ENCODE peak calls at places on chromosomes 4 and X, in six cellular contexts. V is GM13977, F is OCI-LY7, Y is BJ, M is GM10248, N is pancreas. S is an unnamed sample.
A peak's percentile ranks its signal among the peaks of the same experiment; 100 is the strongest.

GRCh38 chr4:154908168-154908567 is 127.1 kb downstream of the RBM46 start:
- DNase-seq in F (no peak), N (no peak), M (no peak), V (no peak), Y (no peak), S (no peak)

GRCh38 chrX:129759576-129760061 is 20.1 kb upstream of the SASH3 start:
- DNase-seq in Y (peak; percentile 21), M (no peak), F (no peak), V (no peak), N (no peak), S (no peak)

GRCh38 chrX:46602468-46603102 is 29.0 kb downstream of the CHST7 start:
- DNase-seq in F (no peak), N (no peak), Y (no peak), V (no peak), M (no peak), S (no peak)

GRCh38 chr4:173735585-173735984 is 205.6 kb upstream of the HAND2 start:
- DNase-seq in V (no peak), M (no peak), F (no peak), N (no peak), Y (no peak), S (no peak)

GRCh38 chr4:140296871-140297570 is 76.4 kb upstream of the SCOC start:
- DNase-seq in V (no peak), Y (no peak), N (no peak), M (no peak), F (no peak), S (no peak)

GRCh38 chr4:177105526-177105925 is 204.1 kb upstream of the NEIL3 start:
- DNase-seq in V (no peak), F (no peak), N (no peak), Y (peak; percentile 79), M (no peak), S (no peak)

GRCh38 chr4:146192060-146192459 is 16.5 kb downstream of the LSM6 start:
- DNase-seq in M (no peak), V (no peak), F (no peak), N (no peak), Y (no peak), S (no peak)

GRCh38 chr4:25107827-25108516 is 52.3 kb downstream of the SEPSECS start:
- DNase-seq in M (peak; percentile 8), F (no peak), Y (no peak), V (no peak), N (no peak), S (no peak)

GRCh38 chrX:72621163-72621562 is 48.5 kb upstream of the HDAC8 start:
- DNase-seq in Y (no peak), N (no peak), M (no peak), F (no peak), V (no peak), S (no peak)

GRCh38 chr4:167779864-167780263 is 312.5 kb upstream of the ANXA10 start:
- DNase-seq in M (no peak), V (no peak), Y (no peak), N (no peak), F (no peak), S (no peak)

GRCh38 chr4:24382381-24382780 is 202.0 kb downstream of the DHX15 start:
- DNase-seq in N (no peak), F (no peak), M (no peak), Y (no peak), V (no peak), S (peak; percentile 4)

GRCh38 chrX:18394477-18394876 is 30.9 kb upstream of the CDKL5 start:
- DNase-seq in M (no peak), N (no peak), F (no peak), V (no peak), Y (no peak), S (no peak)

GRCh38 chr4:110361921-110362320 is 114.0 kb upstream of the ENPEP start:
- DNase-seq in M (no peak), V (no peak), Y (no peak), F (no peak), N (no peak), S (no peak)

GRCh38 chrX:110056419-110056818 is 53.5 kb downstream of the TMEM164 start:
- DNase-seq in F (no peak), Y (no peak), N (no peak), V (no peak), M (no peak), S (no peak)

GRCh38 chrX:100975212-100975611 is 5.7 kb downstream of the ARL13A start:
- DNase-seq in M (no peak), N (no peak), F (no peak), Y (no peak), V (no peak), S (no peak)

GRCh38 chr4:186689476-186689875 is 34.2 kb downstream of the FAT1 start:
- DNase-seq in M (no peak), F (no peak), N (no peak), V (no peak), Y (no peak), S (no peak)

GRCh38 chr4:85475631-85476233 is 782 bp downstream of the ARHGAP24 start:
- DNase-seq in V (no peak), Y (no peak), F (no peak), N (peak; percentile 47), M (no peak), S (no peak)

GRCh38 chr4:83866821-83867220 is 330.9 kb downstream of the GPAT3 start:
- DNase-seq in Y (no peak), N (no peak), F (no peak), M (no peak), V (no peak), S (no peak)

GRCh38 chr4:95732061-95732460 is 107.8 kb upstream of the PDHA2 start:
- DNase-seq in N (no peak), Y (no peak), M (no peak), F (no peak), V (no peak), S (no peak)

GRCh38 chr4:170270628-170271027 is 180.9 kb upstream of the AADAT start:
- DNase-seq in Y (no peak), F (no peak), N (no peak), V (no peak), M (no peak), S (no peak)

GRCh38 chr4:119026662-119027444 is 108.8 kb upstream of the MYOZ2 start:
- DNase-seq in N (no peak), F (no peak), Y (no peak), M (no peak), V (no peak), S (no peak)

GRCh38 chr4:78644063-78644691 is 92.6 kb downstream of the ANXA3 start:
- DNase-seq in M (no peak), N (no peak), Y (no peak), V (no peak), F (no peak), S (no peak)

GRCh38 chrX:150465326-150465725 is 102.2 kb downstream of the MAMLD1 start:
- DNase-seq in Y (no peak), F (no peak), V (no peak), N (no peak), M (no peak), S (no peak)

GRCh38 chr4:125432078-125432477 is 117.3 kb downstream of the FAT4 start:
- DNase-seq in M (no peak), F (no peak), V (no peak), N (no peak), Y (no peak), S (no peak)

DNA sequence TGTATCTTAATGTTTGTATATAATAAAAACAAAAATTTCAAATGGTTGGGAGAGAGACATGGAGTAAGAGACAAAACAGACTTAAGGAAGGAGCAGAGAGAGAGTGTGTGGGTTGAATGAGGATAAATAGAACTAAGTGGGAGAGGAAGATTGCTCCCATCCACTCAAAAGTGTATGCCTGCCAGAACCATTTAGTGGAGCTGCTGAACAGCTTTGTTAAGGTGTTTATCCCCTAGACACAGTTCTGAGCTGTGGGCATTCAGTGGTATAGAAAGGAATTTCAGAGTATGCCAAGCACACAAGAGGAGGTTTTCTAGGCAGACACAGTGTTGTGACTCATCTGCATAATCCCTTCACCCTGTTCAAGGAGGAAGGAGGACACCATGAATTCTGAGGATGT is 508.6 kb upstream of the EPHA5 start:
- DNase-seq in F (no peak), N (no peak), M (no peak), Y (peak; percentile 35), V (no peak), S (no peak)
- TF ChIP-seq CTCF in F (no peak), N (no peak), M (no peak), Y (no peak), V (no peak), S (no peak)

GRCh38 chrX:94162971-94163370 is 489.0 kb downstream of the FAM133A start:
- DNase-seq in F (no peak), V (no peak), Y (no peak), M (no peak), N (no peak), S (no peak)
- TF ChIP-seq CTCF in F (no peak), V (no peak), Y (no peak), M (no peak), N (no peak), S (no peak)

GRCh38 chrX:38717871-38718270 is 83.4 kb upstream of the MID1IP1 start:
- DNase-seq in M (peak; percentile 28), F (peak; percentile 26), Y (no peak), N (no peak), V (peak; percentile 19), S (peak; percentile 5)
- TF ChIP-seq CTCF in M (no peak), F (peak; percentile 77), Y (peak; percentile 53), N (no peak), V (peak; percentile 63), S (peak; percentile 34)

DNA sequence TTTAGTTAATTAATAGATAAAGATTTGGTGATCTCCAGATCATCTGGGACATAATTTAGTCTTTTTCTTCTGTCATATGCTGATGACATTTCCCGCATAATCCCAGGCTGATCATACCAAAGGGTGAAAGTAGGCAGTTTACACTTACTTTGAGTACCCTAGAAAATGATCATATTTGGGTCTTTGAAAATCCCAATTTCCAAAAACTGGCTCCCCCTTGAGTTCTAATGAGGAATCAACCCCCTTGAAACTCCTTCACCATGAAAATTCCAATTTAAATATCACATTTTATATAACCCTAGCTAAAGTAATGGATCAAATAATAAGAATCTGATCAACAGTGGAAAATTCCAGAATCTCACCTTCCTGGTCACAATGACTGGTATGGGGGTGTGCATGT is 223.4 kb downstream of the NAF1 start:
- DNase-seq in F (no peak), V (no peak), Y (no peak), N (no peak), M (no peak), S (no peak)
- TF ChIP-seq CTCF in F (peak; percentile 35), V (no peak), Y (no peak), N (no peak), M (no peak), S (no peak)

DNA sequence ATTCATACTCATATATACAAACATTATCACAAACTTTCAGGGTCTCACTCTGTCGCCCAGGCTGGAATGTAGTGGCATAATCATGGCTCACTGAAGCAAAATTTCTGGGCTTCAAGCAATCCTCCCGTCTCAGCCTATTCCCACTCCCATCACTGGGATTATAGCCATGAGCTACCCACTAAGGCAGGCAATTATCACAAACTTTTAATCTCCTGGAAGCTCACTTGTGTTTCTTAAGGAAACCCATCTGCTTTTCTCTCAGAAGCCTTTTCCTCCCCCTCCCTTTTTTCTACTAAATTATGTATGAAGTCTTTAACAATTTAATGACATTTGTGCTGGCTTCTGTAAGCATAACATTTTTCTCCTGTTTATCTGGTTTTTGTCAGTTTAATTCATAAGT is 170.5 kb downstream of the AREG start:
- DNase-seq in N (no peak), M (no peak), Y (no peak), V (no peak), F (no peak), S (no peak)
- TF ChIP-seq CTCF in N (no peak), M (no peak), Y (no peak), V (no peak), F (no peak), S (no peak)

S was measured in GM20000.